ENCODE peak calls at places on chromosome 10, in nine cellular contexts. Z is IMR-90; D is pancreas; J is CD8-positive, alpha-beta memory T cell; W is SJSA1; L is heart right ventricle; S is sigmoid colon; M is fibroblast of lung; O is left ventricle myocardium inferior. Q is an unnamed sample.

GRCh38 chr10:48792687-48793096 is 108.0 kb downstream of the WDFY4 start:
- DNase-seq in O (no peak), L (no peak), J (no peak), W (peak; percentile 57), M (peak; percentile 30), D (peak; percentile 41), Z (peak; percentile 70), S (no peak), Q (no peak)

GRCh38 chr10:17062493-17063487 is 66.8 kb downstream of the CUBN start:
- DNase-seq in W (peak; percentile 94), S (peak; percentile 69), M (peak; percentile 85), D (peak; percentile 48), J (no peak), L (peak; percentile 11), O (no peak), Z (peak; percentile 88), Q (no peak)

GRCh38 chr10:58755688-58756087 is 243.0 kb downstream of the BICC1 start:
- DNase-seq in J (no peak), O (no peak), Z (peak; percentile 68), L (no peak), M (peak; percentile 33), W (no peak), D (no peak), S (peak; percentile 75), Q (no peak)

GRCh38 chr10:97399843-97400545 is 1.1 kb downstream of the RRP12 start:
- DNase-seq in M (peak; percentile 71), W (peak; percentile 60), L (peak; percentile 39), D (peak; percentile 65), J (peak; percentile 14), O (no peak), Z (peak; percentile 85), S (no peak), Q (peak; percentile 33)

GRCh38 chr10:131901181-131901829 is 497 bp downstream of the PPP2R2D start:
- DNase-seq in S (peak; percentile 71), L (peak; percentile 29), D (peak; percentile 56), Z (peak; percentile 4), J (peak; percentile 41), W (peak; percentile 52), O (peak; percentile 48), M (peak; percentile 12), Q (peak; percentile 72)

GRCh38 chr10:130193033-130193432 is 56.8 kb downstream of the GLRX3 start:
- DNase-seq in W (no peak), O (no peak), S (no peak), J (no peak), D (no peak), Z (no peak), L (no peak), M (no peak), Q (no peak)

GRCh38 chr10:70578371-70578947 is 24.1 kb downstream of the PRF1 start:
- DNase-seq in L (no peak), O (no peak), J (peak; percentile 34), S (peak; percentile 15), M (peak; percentile 58), Z (peak; percentile 56), D (no peak), W (peak; percentile 89), Q (peak; percentile 79)

GRCh38 chr10:114613237-114613979 is 44.7 kb downstream of the ABLIM1 start:
- DNase-seq in S (no peak), L (no peak), W (no peak), O (no peak), Z (no peak), M (no peak), D (peak; percentile 68), J (no peak), Q (no peak)

GRCh38 chr10:43041422-43042342 is 35.2 kb upstream of the RET start:
- DNase-seq in D (no peak), O (peak; percentile 7), M (no peak), W (no peak), L (no peak), J (no peak), S (peak; percentile 45), Z (no peak), Q (no peak)

GRCh38 chr10:121306159-121306673 is 292.0 kb downstream of the FGFR2 start:
- DNase-seq in L (no peak), D (no peak), S (no peak), M (no peak), O (no peak), Z (no peak), J (no peak), W (no peak), Q (no peak)

GRCh38 chr10:130756651-130757050 is 554.9 kb downstream of the TCERG1L start:
- DNase-seq in M (no peak), J (no peak), Z (no peak), S (peak; percentile 24), O (no peak), D (no peak), W (no peak), L (no peak), Q (no peak)

GRCh38 chr10:43230101-43230908 is 36.6 kb downstream of the RASGEF1A start:
- DNase-seq in D (peak; percentile 10), W (no peak), Z (no peak), M (no peak), S (peak; percentile 55), J (no peak), O (peak; percentile 5), L (no peak), Q (no peak)

GRCh38 chr10:84194424-84195043 is at the start of gene CDHR1:
- DNase-seq in L (peak; percentile 17), S (peak; percentile 60), O (peak; percentile 46), W (no peak), J (peak; percentile 52), D (no peak), M (no peak), Z (no peak), Q (peak; percentile 12)

GRCh38 chr10:44723654-44724053 is 187.5 kb upstream of the TMEM72 start:
- DNase-seq in D (no peak), S (peak; percentile 76), J (no peak), O (peak; percentile 32), L (peak; percentile 26), Z (peak; percentile 82), M (peak; percentile 28), W (no peak), Q (no peak)

GRCh38 chr10:115921795-115922194 is 351.2 kb downstream of the GFRA1 start:
- DNase-seq in O (no peak), L (no peak), M (peak; percentile 17), S (no peak), J (no peak), W (no peak), Z (peak; percentile 19), D (no peak), Q (no peak)

GRCh38 chr10:11988924-11989323 is 53.7 kb downstream of the UPF2 start:
- DNase-seq in M (no peak), S (no peak), L (no peak), O (no peak), D (no peak), Z (no peak), J (no peak), W (no peak), Q (no peak)

GRCh38 chr10:11993834-11994468 is 48.7 kb downstream of the UPF2 start:
- DNase-seq in L (no peak), M (no peak), D (no peak), Z (no peak), O (no peak), J (no peak), S (no peak), W (no peak), Q (no peak)
- H3K36me3 ChIP-seq in L (peaks cover 15% of the 10 kb centered on the region), M (peaks cover 2% of the 10 kb centered on the region), D (no peaks in the 10 kb centered on the region), Z (peaks cover 16% of the 10 kb centered on the region), O (peaks cover 46% of the 10 kb centered on the region), J (peaks cover 14% of the 10 kb centered on the region), S (peaks cover 55% of the 10 kb centered on the region), W (peaks cover 20% of the 10 kb centered on the region), Q (peaks cover 4% of the 10 kb centered on the region)

GRCh38 chr10:72000073-72001025 is 36.2 kb downstream of the CHST3 start:
- DNase-seq in L (no peak), Z (no peak), W (no peak), M (no peak), J (no peak), O (no peak), S (no peak), D (no peak), Q (no peak)

GRCh38 chr10:71998840-71999194 is 34.6 kb downstream of the CHST3 start:
- DNase-seq in Z (peak; percentile 75), D (no peak), W (peak; percentile 80), M (peak; percentile 77), O (peak; percentile 66), L (peak; percentile 64), S (peak; percentile 86), J (no peak), Q (no peak)

GRCh38 chr10:71996598-71997371 is 32.6 kb downstream of the CHST3 start:
- DNase-seq in S (no peak), Z (no peak), M (no peak), J (no peak), O (no peak), D (no peak), W (peak; percentile 32), L (no peak), Q (no peak)

GRCh38 chr10:71999360-72000072 is 35.3 kb downstream of the CHST3 start:
- DNase-seq in O (peak; percentile 85), S (peak; percentile 94), D (no peak), M (peak; percentile 95), L (peak; percentile 85), W (no peak), J (no peak), Z (peak; percentile 73), Q (no peak)

GRCh38 chr10:71998119-71998839 is 34.1 kb downstream of the CHST3 start:
- DNase-seq in M (no peak), J (no peak), W (no peak), D (no peak), O (peak; percentile 76), Z (no peak), L (peak; percentile 74), S (no peak), Q (no peak)
- H3K27ac ChIP-seq in M (peak overlapping the region; percentile 79), J (no peak overlapping the region), W (peak overlapping the region; percentile 14), D (peak overlapping the region; percentile 61), O (peak overlapping the region; percentile 89), Z (peak overlapping the region; percentile 80), L (peak overlapping the region; percentile 64), S (peak overlapping the region; percentile 79), Q (no peak overlapping the region)

DNA sequence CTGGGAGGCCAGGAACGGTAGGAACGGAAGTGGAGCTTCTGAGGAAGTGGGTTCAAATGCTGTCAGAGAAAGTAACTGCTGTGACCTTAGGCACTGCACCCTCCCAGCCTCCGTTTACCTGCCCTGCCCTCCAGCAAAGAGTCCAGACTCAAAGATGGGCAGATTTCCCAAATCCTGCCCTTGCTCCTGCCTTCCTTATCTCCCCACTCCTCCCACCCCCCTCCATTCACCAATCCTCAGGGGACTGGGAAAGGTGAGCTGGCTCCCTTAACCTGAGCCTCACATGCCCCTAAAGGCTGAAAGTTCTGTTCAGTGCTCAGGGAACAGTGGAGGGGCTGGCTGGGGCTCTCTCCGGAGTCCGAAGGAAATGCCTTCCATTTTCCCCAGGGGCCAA is 161.6 kb downstream of the SH3PXD2A start:
- DNase-seq in J (no peak), S (no peak), W (no peak), M (no peak), Z (no peak), O (no peak), D (no peak), L (no peak), Q (no peak)
- H3K4me3 ChIP-seq in J (peak overlapping the region; percentile 61), S (no peak overlapping the region), W (no peak overlapping the region), M (no peak overlapping the region), Z (no peak overlapping the region), O (peak overlapping the region; percentile 56), D (no peak overlapping the region), L (no peak overlapping the region), Q (peak overlapping the region; percentile 43)

DNA sequence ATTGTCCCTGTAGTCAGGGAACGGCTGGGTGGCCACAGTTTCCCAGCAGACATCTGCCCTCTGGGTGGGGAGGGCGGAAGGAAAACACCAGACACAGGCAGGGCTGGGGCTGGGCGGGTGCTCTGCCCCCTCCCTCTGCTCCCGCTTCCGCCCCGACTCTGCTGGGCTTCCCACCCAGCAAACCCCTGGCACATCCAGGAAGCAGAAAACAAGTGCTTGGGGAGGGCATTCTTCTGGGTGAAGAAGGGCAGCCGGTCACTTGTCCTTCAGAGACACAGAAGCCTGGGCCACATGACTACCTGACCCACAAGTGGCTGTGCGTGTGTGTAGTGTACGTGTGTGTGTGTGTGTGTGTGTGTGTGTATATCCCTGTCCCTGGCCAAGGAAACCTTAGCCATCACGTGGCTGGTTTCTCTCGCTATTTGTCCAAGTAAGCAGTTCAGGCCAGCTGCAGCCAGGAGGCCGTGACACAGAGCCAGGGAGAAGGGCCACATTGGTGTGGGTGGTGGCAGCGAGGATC is 77.9 kb downstream of the ZMIZ1 start:
- DNase-seq in D (peak; percentile 72), O (peak; percentile 75), Z (peak; percentile 37), L (peak; percentile 85), W (peak; percentile 85), M (peak; percentile 58), S (peak; percentile 93), J (no peak), Q (no peak)
- H3K36me3 ChIP-seq in D (no peaks in the 10 kb centered on the region), O (peaks cover 16% of the 10 kb centered on the region), Z (peaks cover 50% of the 10 kb centered on the region), L (peaks cover 8% of the 10 kb centered on the region), W (peaks cover 51% of the 10 kb centered on the region), M (peaks cover 26% of the 10 kb centered on the region), S (peaks cover 13% of the 10 kb centered on the region), J (no peaks in the 10 kb centered on the region), Q (no peaks in the 10 kb centered on the region)